ENCODE peak calls at places on chromosome 12, in ten cellular contexts. P, T, S, K, O, L, Y, M, A and H are unnamed samples.

GRCh38 chr12:24767016-24767415 is 181.9 kb downstream of the BCAT1 start:
- DNase-seq in S (peak), T (peak), L (no peak), K (no peak), Y (no peak), P (no peak), M (no peak), A (no peak), O (no peak), H (no peak)

GRCh38 chr12:24396266-24396665 is 446.8 kb upstream of the SOX5 start:
- DNase-seq in Y (no peak), L (no peak), M (no peak), O (no peak), S (no peak), A (no peak), T (no peak), K (no peak), P (no peak), H (no peak)

GRCh38 chr12:47207829-47208248 is 128.1 kb upstream of the AMIGO2 start:
- DNase-seq in A (no peak), K (no peak), L (no peak), Y (no peak), O (no peak), M (no peak), P (no peak), S (no peak), T (no peak), H (no peak)

GRCh38 chr12:93838180-93838579 is 161.0 kb downstream of the CRADD start:
- DNase-seq in S (no peak), K (no peak), L (no peak), M (no peak), Y (no peak), T (no peak), O (no peak), P (no peak), A (no peak), H (no peak)

GRCh38 chr12:46499226-46499625 is 126.7 kb upstream of the SLC38A2 start:
- DNase-seq in S (peak), T (no peak), K (no peak), M (no peak), P (no peak), O (no peak), L (no peak), Y (no peak), A (no peak), H (no peak)

GRCh38 chr12:12217018-12217359 is 49.9 kb downstream of the LRP6 start:
- DNase-seq in Y (no peak), P (no peak), O (no peak), K (no peak), S (no peak), A (no peak), L (no peak), T (no peak), M (no peak), H (no peak)

GRCh38 chr12:90058721-90059120 is 350.1 kb upstream of the ATP2B1 start:
- DNase-seq in S (peak), O (no peak), P (no peak), T (peak), Y (peak), M (no peak), K (no peak), A (no peak), L (peak), H (peak)

GRCh38 chr12:1525858-1526257 is 68.5 kb downstream of the FBXL14 start:
- DNase-seq in K (no peak), S (no peak), A (no peak), P (no peak), M (no peak), O (no peak), L (no peak), T (no peak), Y (no peak), H (no peak)

GRCh38 chr12:53180931-53181645 is 363 bp upstream of the CSAD start:
- DNase-seq in T (peak), S (peak), O (peak), P (peak), K (peak), M (peak), Y (peak), A (peak), L (peak), H (peak)

GRCh38 chr12:91566328-91567099 is 383.9 kb upstream of the DCN start:
- DNase-seq in K (no peak), A (no peak), P (no peak), M (no peak), O (no peak), Y (no peak), L (no peak), T (no peak), S (no peak), H (no peak)

GRCh38 chr12:39966738-39967137 is 139.1 kb downstream of the SLC2A13 start:
- DNase-seq in O (no peak), Y (no peak), S (no peak), L (no peak), K (no peak), P (no peak), T (no peak), M (no peak), A (no peak), H (no peak)

GRCh38 chr12:108575199-108575912 is 13.0 kb downstream of the ISCU start:
- DNase-seq in K (no peak), O (no peak), T (no peak), Y (no peak), S (no peak), P (no peak), L (no peak), M (no peak), A (no peak), H (no peak)

GRCh38 chr12:106245767-106246166 is 2.1 kb downstream of the CKAP4 start:
- DNase-seq in O (no peak), K (no peak), A (peak), M (peak), T (peak), L (peak), P (no peak), Y (no peak), S (peak), H (peak)

GRCh38 chr12:132263451-132264065 is 65.8 kb downstream of the GALNT9 start:
- DNase-seq in S (no peak), T (no peak), P (no peak), L (no peak), O (no peak), A (no peak), K (no peak), Y (no peak), M (no peak), H (no peak)